ENCODE peak calls at places on chromosomes 12 and 14, in seven cellular contexts. P is cardiac muscle cell, Z is psoas muscle, W is mucosa of descending colon, G is A549, R is ELR, D is GM10248. C is an unnamed sample.

GRCh38 chr12:94149781-94150482 is 1.6 kb downstream of the PLXNC1 start:
- DNase-seq in Z (peak), D (peak), W (peak), R (no peak), G (no peak), P (peak), C (no peak)

GRCh38 chr12:3712209-3712992 is 40.5 kb downstream of the CRACR2A start:
- DNase-seq in D (no peak), W (no peak), G (no peak), R (no peak), P (no peak), Z (no peak), C (no peak)

GRCh38 chr12:59383426-59383822 is 212.4 kb upstream of the SLC16A7 start:
- DNase-seq in D (no peak), G (no peak), R (no peak), P (no peak), W (no peak), Z (no peak), C (no peak)

GRCh38 chr12:11577658-11578260 is 71.7 kb upstream of the ETV6 start:
- DNase-seq in R (peak), Z (no peak), P (no peak), G (no peak), D (no peak), W (no peak), C (no peak)

GRCh38 chr14:62143235-62143634 is 381.0 kb downstream of the SNAPC1 start:
- DNase-seq in Z (no peak), R (peak), W (no peak), G (no peak), D (no peak), P (no peak), C (no peak)

GRCh38 chr12:88855301-88855700 is 275.0 kb upstream of the KITLG start:
- DNase-seq in G (no peak), R (no peak), W (no peak), D (no peak), P (no peak), Z (no peak), C (no peak)

GRCh38 chr14:69240527-69241173 is 19.3 kb upstream of the GALNT16 start:
- DNase-seq in G (no peak), D (no peak), Z (no peak), W (no peak), P (peak), R (no peak), C (no peak)

GRCh38 chr12:60290532-60290931 is 694.7 kb downstream of the SLC16A7 start:
- DNase-seq in D (no peak), Z (no peak), R (no peak), P (no peak), W (no peak), G (no peak), C (no peak)

GRCh38 chr14:75844486-75844885 is 137.3 kb downstream of the TGFB3 start:
- DNase-seq in D (no peak), W (no peak), P (no peak), Z (no peak), R (no peak), G (no peak), C (no peak)

GRCh38 chr12:43937947-43938346 is 102.1 kb downstream of the TMEM117 start:
- DNase-seq in D (no peak), W (no peak), G (peak), Z (no peak), R (peak), P (peak), C (no peak)

GRCh38 chr12:125346361-125346760 is 281.1 kb downstream of the AACS start:
- DNase-seq in W (no peak), G (no peak), Z (no peak), R (no peak), D (no peak), P (no peak), C (no peak)

GRCh38 chr12:70759161-70759918 is 122.1 kb upstream of the PTPRB start:
- DNase-seq in P (no peak), G (no peak), D (no peak), Z (no peak), W (no peak), R (no peak), C (no peak)

GRCh38 chr14:68249534-68250517 is 430.2 kb downstream of the RAD51B start:
- DNase-seq in D (no peak), G (no peak), R (peak), W (no peak), P (no peak), Z (no peak), C (no peak)

GRCh38 chr12:51823875-51824565 is 24.5 kb downstream of the FIGNL2 start:
- DNase-seq in Z (no peak), R (peak), W (no peak), G (peak), P (peak), D (no peak), C (peak)

GRCh38 chr14:23421594-23421993 is 13.5 kb upstream of the MYH6 start:
- DNase-seq in G (no peak), Z (no peak), D (no peak), W (no peak), P (no peak), R (no peak), C (no peak)

GRCh38 chr12:26156201-26156871 is 31.5 kb upstream of the BHLHE41 start:
- DNase-seq in G (no peak), P (no peak), R (no peak), W (no peak), D (peak), Z (no peak), C (no peak)

GRCh38 chr12:10211101-10211974 is 1.3 kb upstream of the GABARAPL1 start:
- DNase-seq in Z (no peak), P (no peak), G (no peak), W (no peak), D (no peak), R (peak), C (no peak)

GRCh38 chr14:29310757-29311156 is 544.2 kb downstream of the FOXG1 start:
- DNase-seq in W (no peak), Z (no peak), D (no peak), P (no peak), R (peak), G (no peak), C (peak)

GRCh38 chr14:92529895-92530294 is 16.3 kb downstream of the RIN3 start:
- DNase-seq in Z (no peak), W (no peak), P (no peak), R (peak), D (no peak), G (no peak), C (no peak)

GRCh38 chr14:105532735-105533141 is 6.4 kb downstream of the TMEM121 start:
- DNase-seq in R (peak), G (peak), Z (peak), W (peak), P (no peak), D (peak), C (no peak)

GRCh38 chr12:67068204-67068731 is 200.9 kb upstream of the CAND1 start:
- DNase-seq in R (peak), G (no peak), P (peak), W (no peak), Z (no peak), D (peak), C (peak)

GRCh38 chr12:115137812-115138521 is 454.0 kb upstream of the TBX3 start:
- DNase-seq in R (no peak), W (no peak), D (no peak), G (no peak), Z (no peak), P (no peak), C (no peak)

GRCh38 chr12:110199360-110200123 is 75.4 kb downstream of the IFT81 start:
- DNase-seq in Z (no peak), W (no peak), P (no peak), G (peak), D (no peak), R (peak), C (peak)

GRCh38 chr12:38880288-38880687 is 25.1 kb downstream of the CPNE8 start:
- DNase-seq in R (no peak), Z (no peak), G (no peak), D (peak), P (no peak), W (no peak), C (no peak)

GRCh38 chr14:95611293-95611880 is 74.8 kb upstream of the TCL1B start:
- DNase-seq in Z (no peak), W (no peak), R (no peak), G (no peak), D (no peak), P (no peak), C (no peak)

GRCh38 chr12:114920828-114921579 is 237.0 kb upstream of the TBX3 start:
- DNase-seq in Z (no peak), D (no peak), R (peak), G (no peak), P (no peak), W (no peak), C (no peak)

GRCh38 chr14:102574840-102575478 is 17.5 kb upstream of the RCOR1 start:
- DNase-seq in R (no peak), G (no peak), D (no peak), P (no peak), W (no peak), Z (no peak), C (no peak)

GRCh38 chr12:129215436-129216025 is 362.3 kb downstream of the GLT1D1 start:
- DNase-seq in W (no peak), R (no peak), Z (no peak), P (no peak), G (no peak), D (no peak), C (no peak)

GRCh38 chr14:77659822-77660221 is 43.4 kb upstream of the SPTLC2 start:
- DNase-seq in D (no peak), W (no peak), G (no peak), Z (no peak), P (no peak), R (no peak), C (no peak)

GRCh38 chr14:103279129-103280025 is 54.7 kb upstream of the EIF5 start:
- DNase-seq in P (no peak), G (no peak), Z (peak), W (no peak), R (no peak), D (no peak), C (no peak)

GRCh38 chr12:8037947-8038346 is 5.4 kb downstream of the FOXJ2 start:
- DNase-seq in G (no peak), Z (no peak), W (no peak), R (no peak), P (peak), D (no peak), C (no peak)

GRCh38 chr14:52013984-52014600 is 24.7 kb downstream of the RTRAF start:
- DNase-seq in Z (peak), P (peak), D (no peak), G (peak), W (no peak), R (peak), C (no peak)

GRCh38 chr14:64623576-64624165 is 73.9 kb downstream of the PPP1R36 start:
- DNase-seq in D (no peak), W (no peak), G (no peak), Z (no peak), R (no peak), P (no peak), C (no peak)

GRCh38 chr14:79044894-79045624 is 874.9 kb downstream of the NRXN3 start:
- DNase-seq in P (no peak), D (no peak), W (no peak), R (peak), G (peak), Z (no peak), C (peak)